ENCODE peak calls at places on chromosome 11, in ten cellular contexts. One of them, this sample, is unnamed.

GRCh38 chr11:10625281-10625981 is 57.0 kb upstream of the LYVE1 start:
- DNase-seq in HS-27A: no peak
- DNase-seq in stimulated activated CD8-positive, alpha-beta memory T cell treated with anti-CD3 and anti-CD28 coated beads, Interleukin-15, amount 100 ng/mL, for 1 hour: no peak
- DNase-seq in ELF-1: no peak
- DNase-seq in IMR-90: no peak
- DNase-seq in HS-5: no peak
- DNase-seq in EH: no peak
- DNase-seq in skeletal muscle cell: no peak
- DNase-seq in SW 1271: no peak
- DNase-seq in NCI-H187 treated with DMSO at 0.1 percent for 48 hours: no peak
- DNase-seq in this sample: no peak

GRCh38 chr11:117010808-117011540 is 87.3 kb downstream of the SIK3 start:
- DNase-seq in HS-27A: peak; percentile 51
- DNase-seq in stimulated activated CD8-positive, alpha-beta memory T cell treated with anti-CD3 and anti-CD28 coated beads, Interleukin-15, amount 100 ng/mL, for 1 hour: no peak
- DNase-seq in ELF-1: no peak
- DNase-seq in IMR-90: peak; percentile 92
- DNase-seq in HS-5: peak; percentile 90
- DNase-seq in EH: peak; percentile 97
- DNase-seq in skeletal muscle cell: peak; percentile 92
- DNase-seq in SW 1271: peak; percentile 11
- DNase-seq in NCI-H187 treated with DMSO at 0.1 percent for 48 hours: no peak
- DNase-seq in this sample: no peak

GRCh38 chr11:101738494-101738893 is 154.7 kb upstream of the TRPC6 start:
- DNase-seq in HS-27A: no peak
- DNase-seq in stimulated activated CD8-positive, alpha-beta memory T cell treated with anti-CD3 and anti-CD28 coated beads, Interleukin-15, amount 100 ng/mL, for 1 hour: no peak
- DNase-seq in ELF-1: no peak
- DNase-seq in IMR-90: no peak
- DNase-seq in HS-5: no peak
- DNase-seq in EH: peak; percentile 69
- DNase-seq in skeletal muscle cell: no peak
- DNase-seq in SW 1271: no peak
- DNase-seq in NCI-H187 treated with DMSO at 0.1 percent for 48 hours: no peak
- DNase-seq in this sample: no peak

GRCh38 chr11:18394928-18395734 is 768 bp downstream of the LDHA start:
- DNase-seq in HS-27A: no peak
- DNase-seq in stimulated activated CD8-positive, alpha-beta memory T cell treated with anti-CD3 and anti-CD28 coated beads, Interleukin-15, amount 100 ng/mL, for 1 hour: no peak
- DNase-seq in ELF-1: peak; percentile 43
- DNase-seq in IMR-90: peak; percentile 3
- DNase-seq in HS-5: no peak
- DNase-seq in EH: no peak
- DNase-seq in skeletal muscle cell: no peak
- DNase-seq in SW 1271: no peak
- DNase-seq in NCI-H187 treated with DMSO at 0.1 percent for 48 hours: no peak
- DNase-seq in this sample: no peak

GRCh38 chr11:937853-938261 is 12.2 kb downstream of the AP2A2 start:
- DNase-seq in HS-27A: no peak
- DNase-seq in stimulated activated CD8-positive, alpha-beta memory T cell treated with anti-CD3 and anti-CD28 coated beads, Interleukin-15, amount 100 ng/mL, for 1 hour: no peak
- DNase-seq in ELF-1: no peak
- DNase-seq in IMR-90: no peak
- DNase-seq in HS-5: no peak
- DNase-seq in EH: no peak
- DNase-seq in skeletal muscle cell: no peak
- DNase-seq in SW 1271: no peak
- DNase-seq in NCI-H187 treated with DMSO at 0.1 percent for 48 hours: no peak
- DNase-seq in this sample: no peak

GRCh38 chr11:76838422-76839068 is 22.2 kb upstream of the ACER3 start:
- DNase-seq in HS-27A: no peak
- DNase-seq in stimulated activated CD8-positive, alpha-beta memory T cell treated with anti-CD3 and anti-CD28 coated beads, Interleukin-15, amount 100 ng/mL, for 1 hour: no peak
- DNase-seq in ELF-1: peak; percentile 77
- DNase-seq in IMR-90: no peak
- DNase-seq in HS-5: no peak
- DNase-seq in EH: peak; percentile 33
- DNase-seq in skeletal muscle cell: no peak
- DNase-seq in SW 1271: no peak
- DNase-seq in NCI-H187 treated with DMSO at 0.1 percent for 48 hours: no peak
- DNase-seq in this sample: no peak

GRCh38 chr11:57248780-57249383 is 11.8 kb upstream of the APLNR start:
- DNase-seq in HS-27A: peak; percentile 40
- DNase-seq in stimulated activated CD8-positive, alpha-beta memory T cell treated with anti-CD3 and anti-CD28 coated beads, Interleukin-15, amount 100 ng/mL, for 1 hour: no peak
- DNase-seq in ELF-1: peak; percentile 95
- DNase-seq in IMR-90: peak; percentile 67
- DNase-seq in HS-5: peak; percentile 20
- DNase-seq in EH: peak; percentile 78
- DNase-seq in skeletal muscle cell: no peak
- DNase-seq in SW 1271: peak; percentile 36
- DNase-seq in NCI-H187 treated with DMSO at 0.1 percent for 48 hours: no peak
- DNase-seq in this sample: no peak

GRCh38 chr11:117425679-117426296 is 98.1 kb downstream of the CEP164 start:
- DNase-seq in HS-27A: no peak
- DNase-seq in stimulated activated CD8-positive, alpha-beta memory T cell treated with anti-CD3 and anti-CD28 coated beads, Interleukin-15, amount 100 ng/mL, for 1 hour: no peak
- DNase-seq in ELF-1: no peak
- DNase-seq in IMR-90: no peak
- DNase-seq in HS-5: no peak
- DNase-seq in EH: no peak
- DNase-seq in skeletal muscle cell: no peak
- DNase-seq in SW 1271: no peak
- DNase-seq in NCI-H187 treated with DMSO at 0.1 percent for 48 hours: no peak
- DNase-seq in this sample: no peak

GRCh38 chr11:12264361-12264760 is 113.0 kb upstream of the PARVA start:
- DNase-seq in HS-27A: no peak
- DNase-seq in stimulated activated CD8-positive, alpha-beta memory T cell treated with anti-CD3 and anti-CD28 coated beads, Interleukin-15, amount 100 ng/mL, for 1 hour: no peak
- DNase-seq in ELF-1: no peak
- DNase-seq in IMR-90: no peak
- DNase-seq in HS-5: no peak
- DNase-seq in EH: no peak
- DNase-seq in skeletal muscle cell: no peak
- DNase-seq in SW 1271: no peak
- DNase-seq in NCI-H187 treated with DMSO at 0.1 percent for 48 hours: no peak
- DNase-seq in this sample: no peak

GRCh38 chr11:66842501-66842895 is 743 bp upstream of the RCE1 start:
- DNase-seq in HS-27A: no peak
- DNase-seq in stimulated activated CD8-positive, alpha-beta memory T cell treated with anti-CD3 and anti-CD28 coated beads, Interleukin-15, amount 100 ng/mL, for 1 hour: no peak
- DNase-seq in ELF-1: no peak
- DNase-seq in IMR-90: no peak
- DNase-seq in HS-5: no peak
- DNase-seq in EH: no peak
- DNase-seq in skeletal muscle cell: no peak
- DNase-seq in SW 1271: no peak
- DNase-seq in NCI-H187 treated with DMSO at 0.1 percent for 48 hours: no peak
- DNase-seq in this sample: no peak

GRCh38 chr11:94632356-94632755 is 65.2 kb downstream of the PIWIL4 start:
- DNase-seq in HS-27A: no peak
- DNase-seq in stimulated activated CD8-positive, alpha-beta memory T cell treated with anti-CD3 and anti-CD28 coated beads, Interleukin-15, amount 100 ng/mL, for 1 hour: no peak
- DNase-seq in ELF-1: no peak
- DNase-seq in IMR-90: no peak
- DNase-seq in HS-5: no peak
- DNase-seq in EH: no peak
- DNase-seq in skeletal muscle cell: no peak
- DNase-seq in SW 1271: no peak
- DNase-seq in NCI-H187 treated with DMSO at 0.1 percent for 48 hours: no peak
- DNase-seq in this sample: no peak

GRCh38 chr11:87604350-87604749 is 566.6 kb downstream of the TMEM135 start:
- DNase-seq in HS-27A: no peak
- DNase-seq in stimulated activated CD8-positive, alpha-beta memory T cell treated with anti-CD3 and anti-CD28 coated beads, Interleukin-15, amount 100 ng/mL, for 1 hour: no peak
- DNase-seq in ELF-1: no peak
- DNase-seq in IMR-90: no peak
- DNase-seq in HS-5: no peak
- DNase-seq in EH: no peak
- DNase-seq in skeletal muscle cell: no peak
- DNase-seq in SW 1271: no peak
- DNase-seq in NCI-H187 treated with DMSO at 0.1 percent for 48 hours: no peak
- DNase-seq in this sample: no peak

GRCh38 chr11:27237641-27238040 is 125.4 kb downstream of the CCDC34 start:
- DNase-seq in HS-27A: no peak
- DNase-seq in stimulated activated CD8-positive, alpha-beta memory T cell treated with anti-CD3 and anti-CD28 coated beads, Interleukin-15, amount 100 ng/mL, for 1 hour: no peak
- DNase-seq in ELF-1: peak; percentile 38
- DNase-seq in IMR-90: no peak
- DNase-seq in HS-5: no peak
- DNase-seq in EH: no peak
- DNase-seq in skeletal muscle cell: no peak
- DNase-seq in SW 1271: no peak
- DNase-seq in NCI-H187 treated with DMSO at 0.1 percent for 48 hours: no peak
- DNase-seq in this sample: no peak

GRCh38 chr11:45920531-45921477 is 1.7 kb upstream of the LARGE2 start:
- DNase-seq in HS-27A: no peak
- DNase-seq in stimulated activated CD8-positive, alpha-beta memory T cell treated with anti-CD3 and anti-CD28 coated beads, Interleukin-15, amount 100 ng/mL, for 1 hour: no peak
- DNase-seq in ELF-1: no peak
- DNase-seq in IMR-90: no peak
- DNase-seq in HS-5: no peak
- DNase-seq in EH: no peak
- DNase-seq in skeletal muscle cell: no peak
- DNase-seq in SW 1271: no peak
- DNase-seq in NCI-H187 treated with DMSO at 0.1 percent for 48 hours: no peak
- DNase-seq in this sample: no peak

GRCh38 chr11:13114566-13115465 is 105.7 kb downstream of the RASSF10 start:
- DNase-seq in HS-27A: no peak
- DNase-seq in stimulated activated CD8-positive, alpha-beta memory T cell treated with anti-CD3 and anti-CD28 coated beads, Interleukin-15, amount 100 ng/mL, for 1 hour: no peak
- DNase-seq in ELF-1: peak; percentile 90
- DNase-seq in IMR-90: no peak
- DNase-seq in HS-5: no peak
- DNase-seq in EH: no peak
- DNase-seq in skeletal muscle cell: no peak
- DNase-seq in SW 1271: peak; percentile 6
- DNase-seq in NCI-H187 treated with DMSO at 0.1 percent for 48 hours: peak; percentile 89
- DNase-seq in this sample: no peak

GRCh38 chr11:110903830-110904229 is 191.6 kb upstream of the ARHGAP20 start:
- DNase-seq in HS-27A: no peak
- DNase-seq in stimulated activated CD8-positive, alpha-beta memory T cell treated with anti-CD3 and anti-CD28 coated beads, Interleukin-15, amount 100 ng/mL, for 1 hour: no peak
- DNase-seq in ELF-1: no peak
- DNase-seq in IMR-90: peak; percentile 75
- DNase-seq in HS-5: no peak
- DNase-seq in EH: peak; percentile 59
- DNase-seq in skeletal muscle cell: peak; percentile 20
- DNase-seq in SW 1271: no peak
- DNase-seq in NCI-H187 treated with DMSO at 0.1 percent for 48 hours: no peak
- DNase-seq in this sample: no peak

GRCh38 chr11:68025047-68025446 is 5.4 kb upstream of the NDUFS8 start:
- DNase-seq in HS-27A: no peak
- DNase-seq in stimulated activated CD8-positive, alpha-beta memory T cell treated with anti-CD3 and anti-CD28 coated beads, Interleukin-15, amount 100 ng/mL, for 1 hour: no peak
- DNase-seq in ELF-1: no peak
- DNase-seq in IMR-90: no peak
- DNase-seq in HS-5: no peak
- DNase-seq in EH: no peak
- DNase-seq in skeletal muscle cell: no peak
- DNase-seq in SW 1271: no peak
- DNase-seq in NCI-H187 treated with DMSO at 0.1 percent for 48 hours: no peak
- DNase-seq in this sample: no peak

GRCh38 chr11:105000167-105000566 is 22.8 kb downstream of the CASP5 start:
- DNase-seq in HS-27A: no peak
- DNase-seq in stimulated activated CD8-positive, alpha-beta memory T cell treated with anti-CD3 and anti-CD28 coated beads, Interleukin-15, amount 100 ng/mL, for 1 hour: no peak
- DNase-seq in ELF-1: peak; percentile 23
- DNase-seq in IMR-90: no peak
- DNase-seq in HS-5: no peak
- DNase-seq in EH: peak; percentile 29
- DNase-seq in skeletal muscle cell: no peak
- DNase-seq in SW 1271: peak; percentile 43
- DNase-seq in NCI-H187 treated with DMSO at 0.1 percent for 48 hours: no peak
- DNase-seq in this sample: no peak

GRCh38 chr11:34345012-34345804 is 12.6 kb downstream of the ABTB2 start:
- DNase-seq in HS-27A: peak; percentile 87
- DNase-seq in stimulated activated CD8-positive, alpha-beta memory T cell treated with anti-CD3 and anti-CD28 coated beads, Interleukin-15, amount 100 ng/mL, for 1 hour: no peak
- DNase-seq in ELF-1: no peak
- DNase-seq in IMR-90: peak; percentile 66
- DNase-seq in HS-5: peak; percentile 94
- DNase-seq in EH: peak; percentile 96
- DNase-seq in skeletal muscle cell: peak; percentile 75
- DNase-seq in SW 1271: peak; percentile 93
- DNase-seq in NCI-H187 treated with DMSO at 0.1 percent for 48 hours: no peak
- DNase-seq in this sample: no peak

GRCh38 chr11:130581631-130582030 is 133.2 kb downstream of the ADAMTS15 start:
- DNase-seq in HS-27A: no peak
- DNase-seq in stimulated activated CD8-positive, alpha-beta memory T cell treated with anti-CD3 and anti-CD28 coated beads, Interleukin-15, amount 100 ng/mL, for 1 hour: no peak
- DNase-seq in ELF-1: no peak
- DNase-seq in IMR-90: peak; percentile 19
- DNase-seq in HS-5: no peak
- DNase-seq in EH: peak; percentile 60
- DNase-seq in skeletal muscle cell: no peak
- DNase-seq in SW 1271: no peak
- DNase-seq in NCI-H187 treated with DMSO at 0.1 percent for 48 hours: no peak
- DNase-seq in this sample: no peak

GRCh38 chr11:119671048-119671447 is 58.0 kb downstream of the NECTIN1 start:
- DNase-seq in HS-27A: no peak
- DNase-seq in stimulated activated CD8-positive, alpha-beta memory T cell treated with anti-CD3 and anti-CD28 coated beads, Interleukin-15, amount 100 ng/mL, for 1 hour: no peak
- DNase-seq in ELF-1: no peak
- DNase-seq in IMR-90: peak; percentile 88
- DNase-seq in HS-5: no peak
- DNase-seq in EH: peak; percentile 70
- DNase-seq in skeletal muscle cell: peak; percentile 76
- DNase-seq in SW 1271: no peak
- DNase-seq in NCI-H187 treated with DMSO at 0.1 percent for 48 hours: no peak
- DNase-seq in this sample: no peak